ENCODE peak calls at places on chromosomes 5 and 9, in five cellular contexts. E is lower leg skin; U is foreskin fibroblast; O is Karpas-422; Y is activated CD8-positive, alpha-beta memory T cell treated with anti-CD3 and anti-CD28 coated beads for 48 hours. Z is an unnamed sample.

GRCh38 chr9:4197548-4197947 is 102.3 kb downstream of the GLIS3 start:
- DNase-seq in E (no peak), U (no peak), O (peak; percentile 74), Y (no peak), Z (no peak)

GRCh38 chr5:157506981-157507780 is 47.2 kb downstream of the NIPAL4 start:
- DNase-seq in E (no peak), U (peak; percentile 21), O (no peak), Y (no peak), Z (no peak)

GRCh38 chr5:178672635-178673034 is 45.8 kb upstream of the CLK4 start:
- DNase-seq in E (no peak), U (no peak), O (no peak), Y (no peak), Z (no peak)

GRCh38 chr9:76023715-76024195 is 133.3 kb downstream of the PCSK5 start:
- DNase-seq in E (no peak), U (no peak), O (no peak), Y (no peak), Z (no peak)

GRCh38 chr5:142853682-142854081 is 83.5 kb downstream of the ARHGAP26 start:
- DNase-seq in E (no peak), U (no peak), O (no peak), Y (no peak), Z (no peak)

GRCh38 chr9:92176068-92176799 is 61.0 kb upstream of the SPTLC1 start:
- DNase-seq in E (no peak), U (no peak), O (peak; percentile 64), Y (no peak), Z (no peak)

GRCh38 chr9:125255781-125256391 is 5.7 kb upstream of the GAPVD1 start:
- DNase-seq in E (no peak), U (no peak), O (peak; percentile 65), Y (no peak), Z (no peak)

GRCh38 chr9:18799420-18799819 is 233.6 kb downstream of the SAXO1 start:
- DNase-seq in E (no peak), U (no peak), O (no peak), Y (no peak), Z (no peak)

GRCh38 chr5:83721878-83722779 is 1.5 kb upstream of the HAPLN1 start:
- DNase-seq in E (no peak), U (peak; percentile 11), O (no peak), Y (peak; percentile 0), Z (peak; percentile 74)

GRCh38 chr9:136021891-136022681 is 60.9 kb upstream of the UBAC1 start:
- DNase-seq in E (no peak), U (no peak), O (no peak), Y (no peak), Z (no peak)

GRCh38 chr5:146789712-146790660 is 88.6 kb downstream of the PPP2R2B start:
- DNase-seq in E (no peak), U (no peak), O (no peak), Y (no peak), Z (no peak)

GRCh38 chr5:39424751-39425524 is at the start of gene DAB2:
- DNase-seq in E (peak; percentile 88), U (peak; percentile 96), O (no peak), Y (peak; percentile 14), Z (peak; percentile 91)

GRCh38 chr5:143826909-143827514 is 15.1 kb downstream of the HMHB1 start:
- DNase-seq in E (no peak), U (no peak), O (no peak), Y (no peak), Z (no peak)

Z was measured in right atrium auricular region.